ENCODE peak calls at places on chromosomes 2 and 18, in five cellular contexts. Z, O, F, C and R are unnamed samples.

GRCh38 chr2:164145093-164145987 is 409.5 kb upstream of the FIGN start:
- DNase-seq in Z (no peak), O (no peak), F (no peak), C (peak; percentile 57), R (no peak)

GRCh38 chr18:45386256-45386655 is 229.0 kb upstream of the SLC14A2 start:
- DNase-seq in Z (peak; percentile 47), O (no peak), F (peak; percentile 65), C (peak; percentile 7), R (no peak)

GRCh38 chr2:167406558-167406957 is 518.3 kb downstream of the XIRP2 start:
- DNase-seq in Z (no peak), O (no peak), F (no peak), C (peak; percentile 95), R (no peak)

GRCh38 chr2:160666019-160666676 is 172.5 kb upstream of the RBMS1 start:
- DNase-seq in Z (peak; percentile 85), O (no peak), F (no peak), C (peak; percentile 98), R (peak; percentile 98)

GRCh38 chr2:8539743-8540551 is 141.9 kb upstream of the ID2 start:
- DNase-seq in Z (peak; percentile 46), O (peak; percentile 71), F (no peak), C (no peak), R (no peak)

GRCh38 chr2:2646312-2647051 is 315.4 kb upstream of the MYT1L start:
- DNase-seq in Z (no peak), O (no peak), F (no peak), C (no peak), R (no peak)

GRCh38 chr2:74524955-74525716 is 895 bp downstream of the DQX1 start:
- DNase-seq in Z (no peak), O (no peak), F (no peak), C (no peak), R (no peak)

GRCh38 chr2:15973446-15974202 is 33.3 kb downstream of the MYCN start:
- DNase-seq in Z (no peak), O (no peak), F (no peak), C (no peak), R (no peak)

GRCh38 chr2:28691774-28692281 is 59.8 kb upstream of the PPP1CB start:
- DNase-seq in Z (no peak), O (no peak), F (peak; percentile 59), C (peak; percentile 36), R (peak; percentile 45)

GRCh38 chr2:158723921-158724802 is 71.0 kb upstream of the DAPL1 start:
- DNase-seq in Z (peak; percentile 27), O (no peak), F (no peak), C (no peak), R (no peak)

GRCh38 chr2:162261032-162261945 is 18.0 kb upstream of the FAP start:
- DNase-seq in Z (peak; percentile 91), O (peak; percentile 75), F (peak; percentile 72), C (peak; percentile 70), R (no peak)

GRCh38 chr2:16148632-16149348 is 208.4 kb downstream of the MYCN start:
- DNase-seq in Z (no peak), O (no peak), F (no peak), C (no peak), R (no peak)

GRCh38 chr2:125796784-125797183 is 859.2 kb upstream of the GYPC start:
- DNase-seq in Z (no peak), O (no peak), F (no peak), C (no peak), R (no peak)

GRCh38 chr2:33108483-33109443 is 162.0 kb downstream of the LTBP1 start:
- DNase-seq in Z (no peak), O (no peak), F (no peak), C (peak; percentile 56), R (no peak)

GRCh38 chr2:65344689-65345088 is 87.7 kb downstream of the SPRED2 start:
- DNase-seq in Z (peak; percentile 70), O (no peak), F (no peak), C (no peak), R (no peak)

GRCh38 chr2:176081993-176082884 is 1.5 kb downstream of the EVX2 start:
- DNase-seq in Z (no peak), O (no peak), F (no peak), C (no peak), R (no peak)

GRCh38 chr2:51151490-51152140 is 119.7 kb upstream of the NRXN1 start:
- DNase-seq in Z (no peak), O (no peak), F (no peak), C (no peak), R (no peak)

GRCh38 chr2:82996217-82996616 is 1462.9 kb downstream of the SUCLG1 start:
- DNase-seq in Z (no peak), O (no peak), F (no peak), C (no peak), R (no peak)

GRCh38 chr2:82992948-82993347 is 1466.1 kb downstream of the SUCLG1 start:
- DNase-seq in Z (no peak), O (no peak), F (no peak), C (no peak), R (no peak)

GRCh38 chr2:82998770-82999169 is 1460.3 kb downstream of the SUCLG1 start:
- DNase-seq in Z (peak; percentile 25), O (no peak), F (no peak), C (no peak), R (no peak)

GRCh38 chr2:82993631-82994030 is 1465.4 kb downstream of the SUCLG1 start:
- DNase-seq in Z (no peak), O (no peak), F (no peak), C (no peak), R (peak; percentile 9)

GRCh38 chr2:82994186-82994585 is 1464.9 kb downstream of the SUCLG1 start:
- DNase-seq in Z (no peak), O (no peak), F (no peak), C (no peak), R (no peak)
- TF ChIP-seq CTCF in Z (no peak), O (no peak), F (no peak), C (no peak), R (no peak)

DNA sequence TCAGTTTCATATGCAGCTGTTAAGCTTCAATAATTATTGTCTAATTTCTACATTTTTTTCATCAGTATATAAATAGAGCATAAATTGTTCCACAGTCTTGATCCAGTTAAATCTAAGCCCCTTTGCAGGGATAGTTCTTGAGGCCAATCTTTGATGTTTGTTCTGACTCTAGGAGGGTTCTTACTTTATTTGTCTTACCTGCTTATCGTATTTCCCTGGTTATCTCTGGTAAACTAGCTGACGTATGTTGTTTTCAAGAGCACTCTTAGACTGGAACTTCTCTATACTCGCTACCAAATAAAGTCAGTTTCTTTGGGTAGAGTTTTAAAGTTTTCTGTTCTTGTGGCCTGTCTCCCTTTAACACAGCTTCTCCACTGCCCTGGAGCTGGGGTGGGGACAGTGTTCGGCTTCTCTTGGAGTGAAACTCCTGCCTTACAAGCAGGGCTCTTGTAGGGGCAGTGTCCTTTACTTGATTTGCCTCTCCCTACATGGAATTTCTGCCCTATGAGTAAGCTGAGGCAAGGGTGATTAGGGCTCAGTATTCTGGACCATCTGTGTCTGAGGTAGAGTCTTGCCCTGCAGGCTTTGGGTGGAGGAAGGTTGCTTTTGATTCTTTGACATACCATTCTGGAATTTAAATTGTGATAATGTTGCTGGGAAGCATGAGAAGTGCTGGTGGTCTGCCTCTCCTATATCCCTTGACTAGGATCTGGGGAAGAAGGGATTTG is 90.3 kb downstream of the PTPN4 start:
- DNase-seq in Z (no peak), O (no peak), F (no peak), C (no peak), R (no peak)
- H3K4me3 ChIP-seq in Z (no peak overlapping the region), O (no peak overlapping the region), F (no peak overlapping the region), C (no peak overlapping the region), R (no peak overlapping the region)

DNA sequence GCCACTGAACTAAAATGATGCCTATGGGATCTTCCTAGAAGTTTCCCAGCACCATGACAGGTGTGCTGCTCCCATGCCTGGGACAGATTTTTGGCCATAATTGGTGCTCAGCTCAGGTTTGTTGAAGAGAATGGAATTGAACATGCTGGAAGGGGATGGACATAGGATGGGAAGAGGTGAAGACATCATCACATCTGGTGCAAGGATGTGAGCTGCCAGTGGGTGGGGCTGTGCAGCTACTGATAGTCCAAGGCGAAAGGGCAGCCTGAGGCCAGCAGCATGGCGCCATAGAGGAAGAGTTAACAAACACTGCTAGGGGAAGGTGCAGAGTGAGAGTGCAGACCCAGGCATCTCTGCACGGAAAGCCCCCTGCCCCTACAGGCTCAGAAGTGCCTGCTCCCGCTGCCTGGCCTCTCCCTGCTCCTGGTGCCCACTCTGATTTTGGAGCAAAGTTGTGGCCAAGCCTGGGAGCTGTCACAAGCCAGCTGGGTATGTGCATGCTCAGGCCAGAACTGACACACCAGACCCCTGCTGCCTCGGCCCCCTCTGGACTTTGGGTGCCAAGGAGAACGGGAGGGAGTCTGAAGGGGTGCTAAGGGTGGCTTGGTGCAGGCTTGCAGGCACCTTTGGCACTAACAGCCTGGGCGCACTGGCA is 178.6 kb downstream of the ZBTB7C start:
- DNase-seq in Z (peak; percentile 78), O (peak; percentile 70), F (peak; percentile 84), C (peak; percentile 60), R (no peak)
- TF ChIP-seq CTCF in Z (peak; percentile 77), O (peak; percentile 41), F (peak; percentile 69), C (peak; percentile 82), R (peak; percentile 56)

GRCh38 chr2:228848638-228849037 is 422.4 kb downstream of the PID1 start:
- DNase-seq in Z (no peak), O (no peak), F (no peak), C (no peak), R (no peak)
- H3K4me3 ChIP-seq in Z (no peak overlapping the region), O (no peak overlapping the region), F (no peak overlapping the region), C (no peak overlapping the region), R (no peak overlapping the region)